ENCODE peak calls at places on chromosomes 1 and 21, in ten cellular contexts. F, P, O, A, I, J, Z, R, D and Y are unnamed samples.

GRCh38 chr1:186178426-186179043 is 196.5 kb downstream of the TPR start:
- DNase-seq in Z (no peak), I (no peak), J (no peak), O (no peak), R (no peak), F (no peak), P (no peak), A (no peak), D (no peak), Y (no peak)

GRCh38 chr1:218467101-218467728 is 122.1 kb downstream of the TGFB2 start:
- DNase-seq in Z (no peak), J (no peak), R (no peak), I (no peak), P (no peak), A (no peak), D (no peak), O (no peak), F (peak), Y (no peak)

GRCh38 chr1:210024282-210024681 is 86.3 kb downstream of the SYT14 start:
- DNase-seq in F (no peak), A (no peak), Z (no peak), J (no peak), R (no peak), I (no peak), O (no peak), P (no peak), D (no peak), Y (no peak)

GRCh38 chr1:206847337-206847834 is 18.0 kb upstream of the IL20 start:
- DNase-seq in P (no peak), R (no peak), O (no peak), I (no peak), J (no peak), A (no peak), Z (no peak), D (no peak), F (no peak), Y (no peak)

GRCh38 chr1:15337656-15338402 is 71.9 kb upstream of the EFHD2 start:
- DNase-seq in D (peak), J (no peak), P (no peak), O (peak), R (no peak), F (peak), I (no peak), Z (peak), A (no peak), Y (no peak)

GRCh38 chr1:32221980-32222751 is at the start of the genes EIF3I and TMEM234:
- DNase-seq in I (peak), J (peak), Z (peak), R (peak), A (peak), P (peak), D (peak), F (peak), O (peak), Y (peak)

GRCh38 chr1:235552146-235552716 is 48.0 kb upstream of the B3GALNT2 start:
- DNase-seq in O (no peak), F (no peak), J (no peak), P (peak), D (no peak), R (peak), Z (no peak), A (no peak), I (no peak), Y (no peak)

GRCh38 chr1:197468581-197469175 is 200.6 kb downstream of the CRB1 start:
- DNase-seq in I (no peak), R (no peak), P (no peak), J (no peak), F (no peak), A (no peak), D (no peak), O (no peak), Z (no peak), Y (no peak)

GRCh38 chr21:45976666-45977335 is 4.8 kb upstream of the COL6A1 start:
- DNase-seq in D (no peak), A (no peak), O (no peak), I (no peak), R (peak), F (no peak), P (peak), J (no peak), Z (no peak), Y (no peak)

GRCh38 chr1:16351449-16351993 is 759 bp downstream of the FBXO42 start:
- DNase-seq in Z (peak), D (peak), I (peak), F (peak), A (no peak), J (no peak), P (no peak), R (no peak), O (no peak), Y (no peak)

GRCh38 chr21:27776925-27777553 is 810.2 kb upstream of the ADAMTS5 start:
- DNase-seq in R (peak), P (peak), D (peak), O (no peak), A (no peak), J (no peak), Z (peak), I (no peak), F (no peak), Y (no peak)

GRCh38 chr1:94884101-94884875 is 42.6 kb downstream of the CNN3 start:
- DNase-seq in J (no peak), F (peak), Z (peak), I (peak), A (no peak), D (peak), R (no peak), P (no peak), O (peak), Y (no peak)

GRCh38 chr1:230902349-230902923 is 34.1 kb upstream of the C1orf198 start:
- DNase-seq in R (no peak), D (no peak), P (no peak), Z (no peak), A (no peak), I (no peak), J (no peak), O (no peak), F (no peak), Y (no peak)

GRCh38 chr1:236163460-236164153 is 21.3 kb downstream of the GPR137B start:
- DNase-seq in D (no peak), A (no peak), F (no peak), Z (no peak), J (no peak), P (no peak), R (no peak), I (no peak), O (no peak), Y (no peak)

GRCh38 chr21:26965567-26966359 is 1.1 kb downstream of the ADAMTS5 start:
- DNase-seq in I (peak), F (peak), Z (peak), R (peak), P (peak), J (no peak), O (no peak), A (no peak), D (no peak), Y (no peak)

GRCh38 chr1:81805537-81806431 is 5.0 kb downstream of the ADGRL2 start:
- DNase-seq in P (no peak), R (no peak), O (no peak), F (no peak), D (no peak), A (no peak), Z (no peak), I (no peak), J (no peak), Y (no peak)

GRCh38 chr1:201184734-201185453 is 5.7 kb upstream of the IGFN1 start:
- DNase-seq in A (no peak), Z (peak), P (no peak), I (peak), F (peak), D (peak), J (peak), O (peak), R (no peak), Y (no peak)

GRCh38 chr1:19799877-19800804 is at the start of gene TMCO4:
- DNase-seq in Z (peak), O (peak), P (peak), F (peak), I (peak), J (peak), A (peak), R (peak), D (peak), Y (no peak)

GRCh38 chr1:52140633-52141512 is 1.0 kb upstream of the ZFYVE9 start:
- DNase-seq in A (no peak), O (no peak), P (no peak), I (no peak), Z (peak), J (no peak), D (no peak), R (no peak), F (no peak), Y (no peak)

GRCh38 chr21:45906859-45907258 is 74.7 kb upstream of the COL6A1 start:
- DNase-seq in A (no peak), R (no peak), D (no peak), J (no peak), Z (no peak), O (no peak), I (no peak), P (no peak), F (no peak), Y (no peak)

GRCh38 chr21:37710555-37711293 is 205.5 kb downstream of the KCNJ6 start:
- DNase-seq in J (no peak), I (no peak), O (peak), D (peak), F (peak), A (no peak), R (no peak), Z (no peak), P (peak), Y (no peak)

GRCh38 chr1:228778946-228779345 is 43.7 kb downstream of the RHOU start:
- DNase-seq in O (no peak), F (no peak), P (no peak), R (no peak), J (no peak), A (no peak), I (no peak), Z (no peak), D (no peak), Y (no peak)

GRCh38 chr1:98253145-98253544 is 332.3 kb upstream of the DPYD start:
- DNase-seq in O (no peak), J (no peak), P (no peak), A (no peak), I (no peak), R (no peak), D (no peak), F (no peak), Z (no peak), Y (no peak)

GRCh38 chr1:7290971-7291970 is 479.8 kb upstream of the VAMP3 start:
- DNase-seq in P (peak), A (no peak), D (peak), F (peak), O (no peak), Z (peak), J (no peak), I (no peak), R (peak), Y (no peak)

GRCh38 chr1:157803851-157804250 is 16.1 kb downstream of the FCRL1 start:
- DNase-seq in J (no peak), O (no peak), R (no peak), P (no peak), F (no peak), A (no peak), I (no peak), Z (no peak), D (no peak), Y (no peak)

GRCh38 chr1:91098299-91098901 is 76.6 kb upstream of the ZNF644 start:
- DNase-seq in F (no peak), R (no peak), I (peak), D (no peak), P (no peak), A (no peak), Z (no peak), O (no peak), J (no peak), Y (no peak)

GRCh38 chr1:178970184-178970583 is 55.5 kb upstream of the FAM20B start:
- DNase-seq in I (no peak), R (no peak), Z (no peak), A (no peak), F (no peak), P (no peak), J (no peak), O (no peak), D (no peak), Y (no peak)

GRCh38 chr1:94358630-94359599 is 59.3 kb upstream of the ABCD3 start:
- DNase-seq in F (no peak), R (peak), D (no peak), J (no peak), A (no peak), Z (no peak), O (no peak), I (no peak), P (peak), Y (no peak)

GRCh38 chr1:197471248-197472035 is 203.4 kb downstream of the CRB1 start:
- DNase-seq in Z (peak), O (no peak), P (no peak), D (peak), J (no peak), A (no peak), I (no peak), F (no peak), R (no peak), Y (no peak)

GRCh38 chr1:165444897-165445370 is at the start of gene RXRG:
- DNase-seq in J (peak), D (no peak), R (peak), I (peak), O (no peak), Z (peak), F (peak), A (peak), P (peak), Y (no peak)